ENCODE peak calls at places on chromosomes 6 and 20, in seven cellular contexts. Y, V, W, Q, Z, C and U are unnamed samples.

GRCh38 chr6:37535701-37536461 is 36.2 kb upstream of the CCDC167 start:
- DNase-seq in V (peak), C (no peak), W (peak), Q (no peak), Z (no peak), Y (peak), U (peak)

GRCh38 chr6:28896505-28897392 is 27.0 kb downstream of the TRIM27 start:
- DNase-seq in Z (peak), C (peak), Y (peak), Q (peak), V (peak), W (peak), U (peak)

GRCh38 chr6:38187688-38188590 is 368.4 kb downstream of the ZFAND3 start:
- DNase-seq in Q (no peak), Y (no peak), V (peak), Z (no peak), C (no peak), W (no peak), U (no peak)

GRCh38 chr20:10857362-10858070 is 183.7 kb upstream of the JAG1 start:
- DNase-seq in C (no peak), Q (peak), Z (no peak), W (no peak), Y (no peak), V (no peak), U (no peak)

GRCh38 chr20:44170796-44171410 is 16.1 kb downstream of the JPH2 start:
- DNase-seq in Y (no peak), C (no peak), Q (no peak), V (no peak), Z (no peak), W (no peak), U (no peak)

GRCh38 chr6:72410769-72411168 is 211.1 kb upstream of the KCNQ5 start:
- DNase-seq in W (no peak), C (no peak), V (no peak), Z (no peak), Y (no peak), Q (no peak), U (no peak)

GRCh38 chr6:139577124-139577800 is 202.8 kb upstream of the CITED2 start:
- DNase-seq in V (no peak), Q (no peak), Z (no peak), Y (no peak), W (no peak), C (peak), U (no peak)

GRCh38 chr20:43492101-43492500 is 15.4 kb upstream of the L3MBTL1 start:
- DNase-seq in Y (no peak), V (no peak), C (peak), W (no peak), Q (no peak), Z (no peak), U (no peak)

GRCh38 chr6:118748311-118749062 is 97.1 kb upstream of the CEP85L start:
- DNase-seq in Z (no peak), W (no peak), Y (peak), C (peak), V (no peak), Q (peak), U (peak)

GRCh38 chr20:59666586-59666985 is 62.2 kb downstream of the PHACTR3 start:
- DNase-seq in W (no peak), V (no peak), C (no peak), Q (no peak), Y (no peak), Z (no peak), U (no peak)

GRCh38 chr6:121925024-121925423 is 474.4 kb upstream of the HSF2 start:
- DNase-seq in Z (no peak), Q (no peak), W (no peak), V (no peak), Y (no peak), C (no peak), U (no peak)

GRCh38 chr6:87881342-87881895 is 166.2 kb upstream of the SPACA1 start:
- DNase-seq in Q (no peak), C (no peak), V (no peak), W (no peak), Y (no peak), Z (no peak), U (no peak)

GRCh38 chr6:79421707-79422484 is 115.3 kb downstream of the LCA5 start:
- DNase-seq in Y (peak), Q (no peak), V (no peak), Z (peak), C (peak), W (no peak), U (peak)

GRCh38 chr20:37344506-37345338 is 1.2 kb upstream of the SRC start:
- DNase-seq in Q (no peak), C (no peak), V (no peak), Y (no peak), W (peak), Z (no peak), U (no peak)

GRCh38 chr6:137820952-137821351 is 46.1 kb upstream of the TNFAIP3 start:
- DNase-seq in Q (no peak), W (no peak), Z (no peak), C (no peak), Y (no peak), V (no peak), U (no peak)

GRCh38 chr20:46361386-46361785 is 45.0 kb downstream of the ELMO2 start:
- DNase-seq in Z (no peak), V (no peak), C (no peak), Y (no peak), Q (no peak), W (no peak), U (no peak)

GRCh38 chr6:139028242-139028657 is 295 bp upstream of the ABRACL start:
- DNase-seq in W (no peak), C (no peak), Y (no peak), V (no peak), Q (no peak), Z (no peak), U (no peak)

GRCh38 chr20:15703171-15703911 is 869.9 kb downstream of the KIF16B start:
- DNase-seq in Y (no peak), Q (no peak), V (no peak), W (no peak), Z (peak), C (peak), U (no peak)

GRCh38 chr20:41177636-41178035 is 40.3 kb downstream of the PLCG1 start:
- DNase-seq in V (peak), Q (peak), C (peak), Y (no peak), Z (no peak), W (peak), U (no peak)

GRCh38 chr6:14584450-14584849 is 466.9 kb downstream of the CD83 start:
- DNase-seq in Q (no peak), C (no peak), W (no peak), V (no peak), Z (no peak), Y (no peak), U (peak)

GRCh38 chr6:146851837-146852236 is 253.1 kb downstream of the ADGB start:
- DNase-seq in Z (no peak), C (peak), W (no peak), Q (no peak), Y (no peak), V (no peak), U (no peak)

GRCh38 chr20:53020834-53021233 is 48.7 kb downstream of the TSHZ2 start:
- DNase-seq in Z (no peak), W (no peak), Q (no peak), Y (no peak), V (no peak), C (no peak), U (no peak)

GRCh38 chr20:461254-462198 is 807 bp downstream of the TBC1D20 start:
- DNase-seq in Q (peak), W (peak), C (peak), V (peak), Z (no peak), Y (no peak), U (peak)

GRCh38 chr20:36071848-36072247 is 82.7 kb upstream of the EPB41L1 start:
- DNase-seq in V (no peak), C (no peak), Q (no peak), W (no peak), Y (no peak), Z (no peak), U (no peak)

GRCh38 chr6:62039602-62040001 is 246.4 kb downstream of the KHDRBS2 start:
- DNase-seq in Z (no peak), V (no peak), C (no peak), W (no peak), Y (no peak), Q (no peak), U (no peak)

GRCh38 chr20:15455279-15455678 is 1117.9 kb upstream of the FLRT3 start:
- DNase-seq in Z (no peak), Q (no peak), V (no peak), C (no peak), Y (no peak), W (no peak), U (no peak)

GRCh38 chr20:63529180-63529860 is 7.9 kb downstream of the PTK6 start:
- DNase-seq in Y (no peak), W (no peak), Q (no peak), V (no peak), C (no peak), Z (no peak), U (no peak)

GRCh38 chr6:169810066-169810989 is 58.9 kb downstream of the ERMARD start:
- DNase-seq in Q (no peak), W (no peak), Y (peak), C (no peak), V (no peak), Z (no peak), U (peak)

GRCh38 chr6:169176361-169176991 is 77.2 kb downstream of the THBS2 start:
- DNase-seq in C (no peak), V (no peak), Y (no peak), Z (no peak), W (no peak), Q (no peak), U (no peak)

GRCh38 chr6:39296745-39297640 is 17.2 kb downstream of the KCNK17 start:
- DNase-seq in Y (no peak), Z (no peak), V (no peak), W (no peak), C (no peak), Q (peak), U (no peak)

GRCh38 chr20:59912609-59913008 is 20.8 kb downstream of the SYCP2 start:
- DNase-seq in Z (no peak), V (no peak), W (no peak), Y (no peak), C (peak), Q (no peak), U (no peak)

GRCh38 chr6:144408151-144408550 is 123.0 kb downstream of the UTRN start:
- DNase-seq in Q (peak), W (no peak), Z (no peak), Y (no peak), C (no peak), V (no peak), U (no peak)

GRCh38 chr6:92122746-92123145 is 1296.6 kb downstream of the EPHA7 start:
- DNase-seq in Y (peak), C (no peak), V (no peak), Q (no peak), Z (peak), W (no peak), U (peak)

GRCh38 chr6:165959627-165960026 is 208.0 kb downstream of the TBXT start:
- DNase-seq in W (no peak), Q (no peak), Z (no peak), V (no peak), Y (no peak), C (no peak), U (no peak)

GRCh38 chr6:35505985-35506384 is 6.7 kb downstream of the TULP1 start:
- DNase-seq in Z (no peak), C (no peak), Y (no peak), Q (no peak), V (no peak), W (no peak), U (no peak)

GRCh38 chr6:70725817-70726413 is 58.2 kb downstream of the SMAP1 start:
- DNase-seq in Z (no peak), V (no peak), C (no peak), W (no peak), Q (no peak), Y (no peak), U (no peak)

GRCh38 chr20:51237790-51238189 is 214.9 kb upstream of the KCNG1 start:
- DNase-seq in Z (no peak), V (no peak), Q (peak), Y (no peak), C (no peak), W (no peak), U (no peak)

GRCh38 chr6:141158740-141159139 is 974.0 kb upstream of the GJE1 start:
- DNase-seq in C (no peak), W (no peak), V (no peak), Z (no peak), Y (no peak), Q (no peak), U (no peak)